ENCODE peak calls at places on chromosomes 13 and 19, in four cellular contexts. One of them, this sample, is unnamed.

GRCh38 chr19:6068711-6069110 is 41.6 kb downstream of the RFX2 start:
- DNase-seq in naive thymus-derived CD8-positive, alpha-beta T cell: no peak
- DNase-seq in neural progenitor cell: no peak
- DNase-seq in H54: no peak
- DNase-seq in this sample: no peak

GRCh38 chr19:30580673-30581072 is 208.5 kb downstream of the ZNF536 start:
- DNase-seq in naive thymus-derived CD8-positive, alpha-beta T cell: no peak
- DNase-seq in neural progenitor cell: no peak
- DNase-seq in H54: no peak
- DNase-seq in this sample: no peak

GRCh38 chr13:73082471-73082870 is 23.7 kb downstream of the KLF5 start:
- DNase-seq in naive thymus-derived CD8-positive, alpha-beta T cell: no peak
- DNase-seq in neural progenitor cell: no peak
- DNase-seq in H54: no peak
- DNase-seq in this sample: no peak

GRCh38 chr13:49071341-49071937 is 95.7 kb downstream of the FNDC3A start:
- DNase-seq in naive thymus-derived CD8-positive, alpha-beta T cell: no peak
- DNase-seq in neural progenitor cell: no peak
- DNase-seq in H54: no peak
- DNase-seq in this sample: no peak

GRCh38 chr13:50208826-50209335 is 193.6 kb downstream of the KCNRG start:
- DNase-seq in naive thymus-derived CD8-positive, alpha-beta T cell: no peak
- DNase-seq in neural progenitor cell: peak; percentile 42
- DNase-seq in H54: peak; percentile 14
- DNase-seq in this sample: peak; percentile 9

GRCh38 chr19:32971012-32971595 is 654 bp downstream of the CEP89 start:
- DNase-seq in naive thymus-derived CD8-positive, alpha-beta T cell: no peak
- DNase-seq in neural progenitor cell: no peak
- DNase-seq in H54: no peak
- DNase-seq in this sample: no peak

GRCh38 chr19:3690551-3691371 is 9.5 kb downstream of the PIP5K1C start:
- DNase-seq in naive thymus-derived CD8-positive, alpha-beta T cell: no peak
- DNase-seq in neural progenitor cell: no peak
- DNase-seq in H54: no peak
- DNase-seq in this sample: no peak

GRCh38 chr13:30107536-30108136 is 199.7 kb downstream of the KATNAL1 start:
- DNase-seq in naive thymus-derived CD8-positive, alpha-beta T cell: no peak
- DNase-seq in neural progenitor cell: no peak
- DNase-seq in H54: peak; percentile 19
- DNase-seq in this sample: no peak

GRCh38 chr13:111920306-111920931 is 146.5 kb upstream of the SOX1 start:
- DNase-seq in naive thymus-derived CD8-positive, alpha-beta T cell: no peak
- DNase-seq in neural progenitor cell: no peak
- DNase-seq in H54: no peak
- DNase-seq in this sample: no peak

GRCh38 chr13:75946746-75947397 is 310.7 kb downstream of the LMO7 start:
- DNase-seq in naive thymus-derived CD8-positive, alpha-beta T cell: no peak
- DNase-seq in neural progenitor cell: no peak
- DNase-seq in H54: no peak
- DNase-seq in this sample: no peak

GRCh38 chr19:36182612-36183454 is 30.6 kb upstream of the COX7A1 start:
- DNase-seq in naive thymus-derived CD8-positive, alpha-beta T cell: no peak
- DNase-seq in neural progenitor cell: peak; percentile 23
- DNase-seq in H54: no peak
- DNase-seq in this sample: no peak

GRCh38 chr13:29917573-29918091 is 67.2 kb upstream of the UBL3 start:
- DNase-seq in naive thymus-derived CD8-positive, alpha-beta T cell: no peak
- DNase-seq in neural progenitor cell: no peak
- DNase-seq in H54: no peak
- DNase-seq in this sample: no peak

GRCh38 chr19:1211494-1212234 is 6.1 kb downstream of the STK11 start:
- DNase-seq in naive thymus-derived CD8-positive, alpha-beta T cell: no peak
- DNase-seq in neural progenitor cell: peak; percentile 64
- DNase-seq in H54: no peak
- DNase-seq in this sample: no peak

GRCh38 chr13:28718186-28718537 is 608 bp downstream of the SLC46A3 start:
- DNase-seq in naive thymus-derived CD8-positive, alpha-beta T cell: no peak
- DNase-seq in neural progenitor cell: no peak
- DNase-seq in H54: no peak
- DNase-seq in this sample: no peak

GRCh38 chr19:41753936-41754529 is 1.3 kb upstream of the CEACAM6 start:
- DNase-seq in naive thymus-derived CD8-positive, alpha-beta T cell: peak; percentile 73
- DNase-seq in neural progenitor cell: peak; percentile 27
- DNase-seq in H54: no peak
- DNase-seq in this sample: peak; percentile 56

GRCh38 chr19:13492128-13492527 is 14.2 kb downstream of the CACNA1A start:
- DNase-seq in naive thymus-derived CD8-positive, alpha-beta T cell: no peak
- DNase-seq in neural progenitor cell: no peak
- DNase-seq in H54: peak; percentile 15
- DNase-seq in this sample: no peak

This sample was measured in naive B cell.